ENCODE peak calls at places on chromosomes 4 and X, in four cellular contexts. R is suprapubic skin, T is HepG2, H is right lobe of liver. V is an unnamed sample.

GRCh38 chr4:82718067-82718935 is 80.3 kb downstream of the SCD5 start:
- DNase-seq in R (no peak), T (peak; percentile 9), H (no peak), V (no peak)

GRCh38 chr4:48949518-48950207 is 36.4 kb upstream of the CWH43 start:
- DNase-seq in R (no peak), T (no peak), H (no peak), V (no peak)

GRCh38 chr4:138609943-138610350 is 367.8 kb upstream of the SLC7A11 start:
- DNase-seq in R (no peak), T (no peak), H (no peak), V (peak; percentile 5)

GRCh38 chrX:18753603-18754002 is 46.2 kb downstream of the PPEF1 start:
- DNase-seq in R (no peak), T (no peak), H (no peak), V (no peak)

GRCh38 chr4:47519239-47519883 is 34.3 kb downstream of the ATP10D start:
- DNase-seq in R (no peak), T (no peak), H (no peak), V (no peak)

GRCh38 chrX:41259516-41259915 is 74.4 kb upstream of the DDX3X start:
- DNase-seq in R (no peak), T (peak; percentile 25), H (no peak), V (no peak)

GRCh38 chrX:24190500-24191156 is 41.1 kb downstream of the ZFX start:
- DNase-seq in R (no peak), T (peak; percentile 87), H (no peak), V (no peak)

GRCh38 chr4:65623509-65623908 is 46.8 kb downstream of the EPHA5 start:
- DNase-seq in R (no peak), T (no peak), H (no peak), V (no peak)

GRCh38 chr4:95728145-95728544 is 111.7 kb upstream of the PDHA2 start:
- DNase-seq in R (no peak), T (no peak), H (no peak), V (no peak)

GRCh38 chr4:8283631-8284121 is 14.1 kb downstream of the HTRA3 start:
- DNase-seq in R (no peak), T (no peak), H (no peak), V (no peak)

GRCh38 chrX:63744850-63745249 is 40.2 kb downstream of the ARHGEF9 start:
- DNase-seq in R (no peak), T (no peak), H (no peak), V (no peak)

GRCh38 chr4:78956979-78957378 is 17.7 kb upstream of the PAQR3 start:
- DNase-seq in R (no peak), T (no peak), H (no peak), V (no peak)

GRCh38 chr4:103996637-103997036 is 276.9 kb upstream of the TACR3 start:
- DNase-seq in R (no peak), T (peak; percentile 45), H (no peak), V (no peak)

GRCh38 chr4:152894673-152895072 is 41.5 kb upstream of the FHDC1 start:
- DNase-seq in R (no peak), T (no peak), H (no peak), V (no peak)

GRCh38 chr4:3485011-3485881 is 22.1 kb downstream of the DOK7 start:
- DNase-seq in R (no peak), T (no peak), H (no peak), V (no peak)

GRCh38 chrX:54423161-54423888 is 16.9 kb upstream of the TSR2 start:
- DNase-seq in R (no peak), T (peak; percentile 16), H (no peak), V (peak; percentile 38)

GRCh38 chr4:77819836-77820679 is 890 bp upstream of the CNOT6L start:
- DNase-seq in R (peak; percentile 97), T (peak; percentile 52), H (peak; percentile 96), V (peak; percentile 98)
- TF ChIP-seq POLR2A in R (peak; percentile 84), T (peak; percentile 70), H (peak; percentile 90), V (peak; percentile 97)

GRCh38 chrX:150504399-150505186 is 63.8 kb upstream of the MTM1 start:
- DNase-seq in R (no peak), T (no peak), H (no peak), V (no peak)

GRCh38 chrX:150506020-150506419 is 62.4 kb upstream of the MTM1 start:
- DNase-seq in R (no peak), T (no peak), H (no peak), V (no peak)

GRCh38 chrX:150508018-150508417 is 60.4 kb upstream of the MTM1 start:
- DNase-seq in R (no peak), T (no peak), H (no peak), V (no peak)

GRCh38 chrX:150507251-150507856 is 61.1 kb upstream of the MTM1 start:
- DNase-seq in R (no peak), T (no peak), H (peak; percentile 38), V (no peak)

DNA sequence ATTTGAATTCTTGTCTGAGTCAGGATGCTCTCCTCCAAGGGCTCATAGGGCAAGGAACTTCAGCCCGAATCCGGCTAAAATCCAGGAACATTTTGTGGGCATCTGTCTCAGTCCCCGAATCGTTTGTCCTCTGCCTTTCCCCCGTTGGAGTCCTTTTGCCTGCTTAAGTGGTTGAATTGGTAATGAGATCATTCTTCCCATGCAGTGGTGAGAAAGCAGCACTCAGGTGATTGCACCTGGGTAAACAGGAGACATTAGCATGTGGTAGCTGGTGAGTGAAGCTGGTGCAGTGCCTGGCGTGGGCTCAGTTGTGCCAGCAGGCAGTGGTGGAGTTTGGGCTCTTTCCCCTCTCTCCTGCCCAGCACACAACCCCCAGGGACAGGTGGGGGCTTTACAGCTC is 61.9 kb upstream of the MTM1 start:
- DNase-seq in R (no peak), T (no peak), H (no peak), V (no peak)
- TF ChIP-seq POLR2A in R (no peak), T (no peak), H (no peak), V (no peak)

GRCh38 chr4:84500386-84501196 is 1.5 kb upstream of the NKX6-1 start:
- DNase-seq in R (no peak), T (no peak), H (no peak), V (no peak)

GRCh38 chr4:84501197-84501492 is 2.1 kb upstream of the NKX6-1 start:
- DNase-seq in R (no peak), T (no peak), H (no peak), V (no peak)

GRCh38 chr4:84497835-84498202 is 1.3 kb downstream of the NKX6-1 start:
- DNase-seq in R (no peak), T (no peak), H (no peak), V (no peak)

GRCh38 chr4:84498203-84499026 is 677 bp downstream of the NKX6-1 start:
- DNase-seq in R (no peak), T (no peak), H (peak; percentile 25), V (peak; percentile 22)

GRCh38 chr4:84499065-84499982 is at the start of gene NKX6-1:
- DNase-seq in R (no peak), T (no peak), H (peak; percentile 53), V (peak; percentile 70)
- TF ChIP-seq POLR2A in R (no peak), T (no peak), H (no peak), V (no peak)

GRCh38 chr4:1856071-1856919 is at the start of gene LETM1:
- DNase-seq in R (peak; percentile 96), T (peak; percentile 84), H (peak; percentile 98), V (peak; percentile 96)
- TF ChIP-seq POLR2A in R (no peak), T (peak; percentile 58), H (peak; percentile 76), V (peak; percentile 81)

GRCh38 chr4:109702950-109703663 is at the start of gene CASP6:
- DNase-seq in R (peak; percentile 89), T (peak; percentile 36), H (peak; percentile 94), V (peak; percentile 91)
- TF ChIP-seq POLR2A in R (no peak), T (peak; percentile 29), H (peak; percentile 63), V (peak; percentile 64)

V was measured in erythroblast.